ENCODE peak calls at places on chromosomes 12 and 14, in five cellular contexts. E, R, C, Z and H are unnamed samples. For H3K36me3 and H3K4me1, the result is how much of the 10 kb centered on the place peaks cover.

GRCh38 chr12:132171968-132172521 is 27.8 kb downstream of the NOC4L start:
- DNase-seq in E (no peak), R (no peak), C (no peak), Z (no peak), H (peak)

GRCh38 chr14:93337143-93337753 is 4.4 kb upstream of the BTBD7 start:
- DNase-seq in E (peak), R (no peak), C (peak), Z (no peak), H (no peak)

GRCh38 chr12:120713861-120714482 is 3.7 kb downstream of the UNC119B start:
- DNase-seq in E (peak), R (peak), C (peak), Z (no peak), H (no peak)

GRCh38 chr12:63419119-63419518 is 249.2 kb downstream of the DPY19L2 start:
- DNase-seq in E (peak), R (no peak), C (peak), Z (no peak), H (no peak)

GRCh38 chr12:91851741-91852477 is 293.7 kb downstream of the BTG1 start:
- DNase-seq in E (no peak), R (no peak), C (no peak), Z (no peak), H (no peak)

GRCh38 chr12:63382930-63383329 is 231.9 kb upstream of the AVPR1A start:
- DNase-seq in E (no peak), R (no peak), C (no peak), Z (no peak), H (no peak)

GRCh38 chr12:63766498-63766897 is 13.2 kb upstream of the RXYLT1 start:
- DNase-seq in E (no peak), R (no peak), C (no peak), Z (no peak), H (no peak)

GRCh38 chr12:112140728-112141127 is 15.4 kb downstream of the TRAFD1 start:
- DNase-seq in E (no peak), R (no peak), C (no peak), Z (no peak), H (no peak)

GRCh38 chr14:75201087-75201486 is 24.7 kb upstream of the TMED10 start:
- DNase-seq in E (no peak), R (no peak), C (peak), Z (no peak), H (no peak)

GRCh38 chr14:22915886-22916521 is 2.9 kb downstream of the RBM23 start:
- DNase-seq in E (no peak), R (no peak), C (no peak), Z (no peak), H (no peak)

GRCh38 chr12:5648692-5649338 is 216.9 kb downstream of the NTF3 start:
- DNase-seq in E (peak), R (peak), C (peak), Z (no peak), H (no peak)

GRCh38 chr14:91154851-91155625 is 41.2 kb downstream of the DGLUCY start:
- DNase-seq in E (no peak), R (no peak), C (peak), Z (no peak), H (no peak)

GRCh38 chr12:110971189-110971920 is 51.0 kb upstream of the MYL2 start:
- DNase-seq in E (no peak), R (no peak), C (no peak), Z (no peak), H (no peak)

GRCh38 chr12:95789126-95790024 is 1.2 kb downstream of the NTN4 start:
- DNase-seq in E (peak), R (peak), C (peak), Z (peak), H (peak)

GRCh38 chr14:36505193-36505815 is 14.7 kb downstream of the NKX2-1 start:
- DNase-seq in E (peak), R (peak), C (peak), Z (no peak), H (no peak)

GRCh38 chr12:124734224-124734788 is 129.4 kb downstream of the SCARB1 start:
- DNase-seq in E (peak), R (peak), C (no peak), Z (no peak), H (peak)

GRCh38 chr12:77224346-77224745 is 159.0 kb upstream of the E2F7 start:
- DNase-seq in E (no peak), R (no peak), C (no peak), Z (no peak), H (no peak)

GRCh38 chr12:48216785-48217184 is 13.7 kb upstream of the OR10AD1 start:
- DNase-seq in E (no peak), R (no peak), C (no peak), Z (no peak), H (no peak)

GRCh38 chr12:22525426-22525825 is 18.9 kb downstream of the C2CD5 start:
- DNase-seq in E (no peak), R (no peak), C (no peak), Z (no peak), H (no peak)

GRCh38 chr12:18899162-18899561 is 161.2 kb downstream of the CAPZA3 start:
- DNase-seq in E (no peak), R (no peak), C (no peak), Z (no peak), H (no peak)

GRCh38 chr12:11755311-11755930 is 105.9 kb downstream of the ETV6 start:
- DNase-seq in E (no peak), R (no peak), C (no peak), Z (no peak), H (no peak)

GRCh38 chr14:102966256-102966655 is 43.8 kb downstream of the AMN start:
- DNase-seq in E (no peak), R (no peak), C (no peak), Z (no peak), H (no peak)

GRCh38 chr14:102964152-102964730 is 41.8 kb downstream of the AMN start:
- DNase-seq in E (no peak), R (no peak), C (no peak), Z (no peak), H (no peak)

GRCh38 chr14:102966681-102967505 is 44.4 kb downstream of the AMN start:
- DNase-seq in E (no peak), R (no peak), C (no peak), Z (no peak), H (no peak)

GRCh38 chr14:102967506-102967795 is 45.0 kb downstream of the AMN start:
- DNase-seq in E (no peak), R (no peak), C (no peak), Z (no peak), H (no peak)

DNA sequence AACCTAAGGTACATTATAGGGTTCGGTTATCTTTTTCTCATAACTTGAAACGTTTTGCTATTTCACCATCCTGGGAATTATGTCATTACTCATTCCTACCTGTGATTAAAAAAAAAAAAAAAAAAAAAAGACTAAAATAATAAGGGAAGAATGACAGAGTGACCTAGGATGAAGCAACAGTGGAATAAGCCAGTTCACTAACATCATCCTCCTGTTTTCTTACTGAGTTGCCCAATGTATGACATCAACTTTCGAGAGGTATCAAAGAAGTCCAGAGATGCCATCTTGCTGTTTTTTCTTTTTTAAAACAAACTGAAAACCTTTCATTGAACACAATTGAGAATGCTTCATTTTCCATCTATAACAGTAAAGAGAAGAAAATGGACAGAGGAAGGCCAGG is 42.8 kb downstream of the AMN start:
- DNase-seq in E (no peak), R (no peak), C (no peak), Z (no peak), H (no peak)
- H3K36me3 ChIP-seq in E (under half), R (under half), C (under half), Z (under half), H (half or more)

GRCh38 chr12:2412305-2412643 is 359.5 kb downstream of the CACNA1C start:
- DNase-seq in E (no peak), R (peak), C (no peak), Z (no peak), H (no peak)

GRCh38 chr12:2409656-2410265 is 357.0 kb downstream of the CACNA1C start:
- DNase-seq in E (no peak), R (no peak), C (no peak), Z (no peak), H (no peak)

GRCh38 chr12:2410490-2410889 is 357.7 kb downstream of the CACNA1C start:
- DNase-seq in E (no peak), R (no peak), C (no peak), Z (no peak), H (no peak)

GRCh38 chr12:2411586-2412304 is 359.0 kb downstream of the CACNA1C start:
- DNase-seq in E (peak), R (peak), C (no peak), Z (no peak), H (no peak)

DNA sequence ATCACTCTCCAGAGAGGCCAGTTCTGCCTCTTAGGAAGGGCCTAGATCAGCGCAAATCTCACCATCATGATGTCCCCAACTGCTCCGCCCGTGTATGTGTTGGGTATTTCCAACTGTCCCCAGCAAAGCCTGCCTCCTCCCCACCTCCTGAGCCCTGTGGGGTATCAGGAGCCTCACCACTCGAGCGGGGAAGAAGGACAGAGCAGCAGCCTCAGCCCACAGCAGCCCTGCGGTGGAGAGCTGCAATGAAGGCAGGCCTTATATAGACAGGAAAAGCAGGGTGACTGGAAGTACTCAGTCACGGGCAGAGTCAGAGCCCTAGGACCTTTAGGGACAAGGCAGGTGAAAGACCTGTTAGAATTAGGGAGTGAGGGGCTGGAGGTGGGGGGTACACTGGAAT is 358.2 kb downstream of the CACNA1C start:
- DNase-seq in E (no peak), R (no peak), C (no peak), Z (no peak), H (no peak)
- H3K4me1 ChIP-seq in E (under half), R (under half), C (under half), Z (under half), H (half or more)

GRCh38 chr12:82686223-82687019 is at the start of gene TMTC2:
- DNase-seq in E (peak), R (peak), C (peak), Z (peak), H (peak)

GRCh38 chr12:82688619-82689018 is 1.9 kb downstream of the TMTC2 start:
- DNase-seq in E (no peak), R (peak), C (no peak), Z (no peak), H (no peak)

GRCh38 chr12:82685721-82686222 is 934 bp upstream of the TMTC2 start:
- DNase-seq in E (peak), R (peak), C (peak), Z (peak), H (peak)

GRCh38 chr12:82687020-82687951 is 580 bp downstream of the TMTC2 start:
- DNase-seq in E (peak), R (peak), C (peak), Z (peak), H (peak)

DNA sequence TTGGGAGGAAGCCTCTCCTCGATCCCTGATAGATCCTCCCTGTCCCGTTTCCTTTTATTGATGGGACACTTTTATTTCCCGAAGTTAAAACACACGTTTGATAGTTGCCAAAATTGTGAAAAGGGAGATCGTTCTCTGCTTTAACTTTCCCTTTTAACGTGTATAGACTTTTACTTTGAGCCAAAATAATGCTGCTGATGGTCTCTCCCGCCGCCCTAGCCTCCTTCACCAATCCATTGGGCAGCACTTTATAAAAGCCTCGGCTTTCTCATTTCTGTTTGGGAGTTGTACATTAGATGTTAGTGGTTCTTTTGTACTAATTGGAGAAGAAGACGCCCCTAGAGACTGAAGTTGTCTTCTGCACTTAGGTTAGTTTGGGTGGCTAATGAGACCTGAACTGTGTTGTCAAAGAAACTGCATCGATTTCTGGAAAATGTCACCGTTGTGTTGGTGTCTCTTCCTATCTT is 1.4 kb downstream of the TMTC2 start:
- DNase-seq in E (no peak), R (peak), C (peak), Z (no peak), H (no peak)
- TF ChIP-seq CTCF in E (no peak), R (peak), C (peak), Z (no peak), H (no peak)

GRCh38 chr12:56425940-56426438 is 23.2 kb downstream of the TIMELESS start:
- DNase-seq in E (no peak), R (no peak), C (no peak), Z (no peak), H (no peak)

GRCh38 chr12:56420411-56420810 is 28.8 kb downstream of the TIMELESS start:
- DNase-seq in E (no peak), R (no peak), C (no peak), Z (no peak), H (no peak)

DNA sequence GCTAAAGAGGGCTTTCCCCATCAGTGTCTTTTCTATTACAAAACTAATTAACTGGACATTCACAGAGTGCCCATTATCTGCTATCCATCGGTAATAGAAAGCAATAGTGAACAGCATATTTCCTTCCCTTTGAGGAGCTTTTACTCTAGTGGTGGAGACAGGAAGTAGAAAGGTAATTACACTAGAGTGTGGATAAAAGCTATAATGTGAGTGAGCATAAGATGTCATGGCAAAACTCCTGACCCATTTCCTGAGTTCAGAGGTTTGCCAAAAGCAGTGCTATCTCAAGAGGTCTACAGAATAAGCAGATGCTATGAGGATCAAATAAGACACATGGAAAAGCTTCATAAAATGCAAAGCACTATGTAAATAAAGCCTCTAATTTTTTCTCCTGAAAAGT is 24.0 kb downstream of the TIMELESS start:
- DNase-seq in E (no peak), R (no peak), C (no peak), Z (no peak), H (no peak)
- H3K36me3 ChIP-seq in E (half or more), R (under half), C (under half), Z (under half), H (under half)

DNA sequence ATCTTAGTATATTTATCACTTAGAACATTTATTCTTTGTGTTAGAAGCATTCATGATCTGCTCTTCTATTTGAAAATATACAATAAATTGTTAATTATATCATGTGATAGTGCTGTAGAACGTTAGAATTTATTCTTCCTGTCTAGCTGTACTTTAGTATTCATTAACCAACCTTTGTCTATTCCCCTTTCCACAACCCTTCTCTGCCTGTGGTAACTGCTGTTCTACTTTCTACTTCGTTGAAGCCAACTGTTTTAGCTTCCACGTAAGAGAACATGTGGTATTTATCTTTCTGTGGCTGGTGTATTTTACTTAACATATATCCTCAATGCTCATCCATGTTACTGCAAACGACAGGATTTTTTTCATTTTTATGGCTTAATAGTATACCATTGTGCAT is 18.1 kb downstream of the TBC1D15 start:
- DNase-seq in E (no peak), R (no peak), C (no peak), Z (no peak), H (no peak)
- H3K4me1 ChIP-seq in E (under half), R (under half), C (under half), Z (under half), H (under half)

GRCh38 chr14:57169901-57170300 is 98.8 kb downstream of the EXOC5 start:
- DNase-seq in E (peak), R (peak), C (no peak), Z (no peak), H (no peak)

GRCh38 chr14:57171903-57172302 is 96.8 kb downstream of the EXOC5 start:
- DNase-seq in E (no peak), R (no peak), C (no peak), Z (no peak), H (no peak)

GRCh38 chr14:57168138-57168695 is 100.5 kb downstream of the EXOC5 start:
- DNase-seq in E (no peak), R (no peak), C (peak), Z (no peak), H (no peak)
- TF ChIP-seq CTCF in E (no peak), R (no peak), C (no peak), Z (no peak), H (no peak)